ENCODE peak calls at places on chromosome 19, in six cellular contexts. G is K562, J is SK-N-SH, C is H1, W is HCT116, Q is HepG2. R is an unnamed sample.

GRCh38 chr19:40284251-40284500 is 969 bp downstream of the AKT2 start:
- DNase-seq in Q (no peak), C (no peak), W (no peak), J (no peak), G (no peak), R (no peak)

GRCh38 chr19:38862321-38863059 is 12.7 kb upstream of the HNRNPL start:
- DNase-seq in Q (no peak), G (no peak), C (no peak), W (no peak), J (peak; percentile 81), R (no peak)

GRCh38 chr19:18292810-18293641 is 11.6 kb upstream of the JUND start:
- DNase-seq in G (peak; percentile 81), Q (peak; percentile 75), J (peak; percentile 92), W (peak; percentile 73), C (peak; percentile 94), R (peak; percentile 91)

GRCh38 chr19:56403764-56404704 is at the start of gene ZNF583:
- DNase-seq in C (peak; percentile 93), Q (peak; percentile 83), W (no peak), G (peak; percentile 95), J (peak; percentile 98), R (peak; percentile 42)

GRCh38 chr19:17103177-17103576 is 27.6 kb downstream of the MYO9B start:
- DNase-seq in C (peak; percentile 90), G (peak; percentile 50), Q (peak; percentile 56), W (peak; percentile 40), J (peak; percentile 68), R (peak; percentile 72)

GRCh38 chr19:9808855-9809646 is 9.8 kb downstream of the FBXL12 start:
- DNase-seq in C (no peak), Q (no peak), W (no peak), J (no peak), G (no peak), R (no peak)

GRCh38 chr19:18764591-18765051 is 26.5 kb downstream of the COMP start:
- DNase-seq in C (no peak), Q (no peak), W (no peak), J (no peak), G (no peak), R (no peak)

GRCh38 chr19:41023193-41023592 is 32.1 kb downstream of the CYP2B6 start:
- DNase-seq in G (no peak), J (no peak), Q (no peak), C (no peak), W (no peak), R (no peak)

GRCh38 chr19:39196320-39196719 is 444 bp upstream of the NCCRP1 start:
- DNase-seq in C (peak; percentile 58), W (no peak), Q (no peak), G (no peak), J (no peak), R (no peak)

GRCh38 chr19:48815870-48816501 is 5.2 kb upstream of the BCAT2 start:
- DNase-seq in W (no peak), Q (peak; percentile 86), C (no peak), J (peak; percentile 36), G (no peak), R (no peak)

GRCh38 chr19:55319786-55320185 is 5.4 kb downstream of the TMEM150B start:
- DNase-seq in G (peak; percentile 63), W (no peak), J (peak; percentile 83), C (peak; percentile 93), Q (no peak), R (no peak)

GRCh38 chr19:18662972-18663732 is 20.3 kb upstream of the CRTC1 start:
- DNase-seq in C (no peak), Q (no peak), W (no peak), J (no peak), G (no peak), R (no peak)

GRCh38 chr19:32368781-32369180 is 23.4 kb downstream of the ZNF507 start:
- DNase-seq in Q (no peak), G (no peak), J (no peak), C (no peak), W (no peak), R (no peak)

GRCh38 chr19:35085947-35086346 is 29.7 kb upstream of the FXYD3 start:
- DNase-seq in G (no peak), W (no peak), J (no peak), Q (no peak), C (no peak), R (no peak)

GRCh38 chr19:40803857-40804782 is 5.1 kb downstream of the EGLN2 start:
- DNase-seq in C (no peak), J (no peak), Q (peak; percentile 52), W (no peak), G (peak; percentile 29), R (no peak)

GRCh38 chr19:28289294-28290063 is 923.5 kb downstream of the UQCRFS1 start:
- DNase-seq in J (peak; percentile 18), W (no peak), C (no peak), G (no peak), Q (no peak), R (no peak)

GRCh38 chr19:17863520-17864182 is 3.9 kb downstream of the RPL18A start:
- DNase-seq in W (no peak), Q (no peak), G (peak; percentile 3), C (no peak), J (peak; percentile 5), R (no peak)

GRCh38 chr19:13100871-13101589 is 1.6 kb downstream of the LYL1 start:
- DNase-seq in Q (no peak), W (no peak), C (no peak), J (no peak), G (peak; percentile 61), R (no peak)

GRCh38 chr19:50679177-50680125 is 30.2 kb downstream of the C19orf81 start:
- DNase-seq in J (peak; percentile 95), C (peak; percentile 96), W (peak; percentile 87), Q (peak; percentile 48), G (peak; percentile 100), R (no peak)

GRCh38 chr19:35195822-35196221 is 32.7 kb downstream of the FAM187B start:
- DNase-seq in G (no peak), J (no peak), C (no peak), Q (no peak), W (no peak), R (no peak)

GRCh38 chr19:33550741-33551140 is 29.1 kb upstream of the PEPD start:
- DNase-seq in Q (no peak), W (no peak), G (no peak), C (no peak), J (no peak), R (no peak)

GRCh38 chr19:30873003-30873402 is 476.2 kb downstream of the TSHZ3 start:
- DNase-seq in G (no peak), W (no peak), Q (no peak), J (no peak), C (no peak), R (no peak)

GRCh38 chr19:47413941-47414340 is 5.4 kb downstream of the MEIS3 start:
- DNase-seq in C (no peak), W (no peak), Q (no peak), J (no peak), G (no peak), R (no peak)

GRCh38 chr19:31258211-31259052 is 90.8 kb downstream of the TSHZ3 start:
- DNase-seq in J (peak; percentile 3), Q (no peak), C (peak; percentile 41), W (no peak), G (no peak), R (no peak)

DNA sequence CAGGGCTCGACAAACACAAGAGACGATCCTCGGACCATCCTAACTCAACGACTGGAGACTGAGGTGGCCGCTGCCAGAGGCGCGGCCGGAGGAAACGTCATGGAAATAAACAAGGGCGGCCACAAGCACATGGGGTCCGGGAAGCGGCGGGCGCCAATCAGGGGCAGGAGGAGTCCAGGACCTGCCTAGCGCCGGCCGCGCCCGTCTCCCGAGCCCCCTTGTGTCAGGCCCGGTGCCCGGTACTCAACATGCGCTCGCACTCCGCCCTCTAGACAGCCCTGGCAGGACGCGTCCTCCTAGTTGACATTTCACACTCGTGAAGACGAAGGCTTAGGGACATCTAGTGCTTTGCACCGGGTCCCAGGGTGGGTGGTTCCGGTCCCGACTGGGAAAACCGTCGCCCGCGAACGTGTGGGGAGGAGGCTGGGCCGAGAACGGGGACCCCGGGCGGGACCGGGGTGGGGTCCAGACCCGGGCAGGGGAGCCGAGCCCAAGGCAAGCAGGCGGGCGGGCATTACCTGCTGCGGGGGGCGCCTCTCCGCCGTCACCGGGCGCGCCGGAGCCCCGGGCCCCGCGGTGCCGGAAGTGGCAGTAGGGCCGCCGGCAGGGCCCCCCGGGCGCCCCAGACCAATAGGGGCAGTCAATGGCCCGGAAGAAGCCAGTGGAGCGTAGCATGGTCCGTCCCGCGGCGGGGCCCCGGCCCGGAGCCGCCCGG is 442 bp downstream of the REXO1 start:
- DNase-seq in C (peak; percentile 65), G (peak; percentile 59), Q (peak; percentile 75), J (peak; percentile 73), W (no peak), R (no peak)
- TF ChIP-seq YY1 in C (no peak), G (no peak), Q (no peak), J (no peak), W (no peak), R (no peak)

GRCh38 chr19:6772866-6773322 is 386 bp downstream of the VAV1 start:
- DNase-seq in Q (no peak), J (no peak), C (no peak), G (no peak), W (no peak), R (no peak)
- H3K9ac ChIP-seq in Q (no peak overlapping the region), J (no peak overlapping the region), C (no peak overlapping the region), G (peak overlapping the region; percentile 94), W (no peak overlapping the region), R (peak overlapping the region; percentile 5)

GRCh38 chr19:4354897-4355296 is 11.5 kb downstream of the MPND start:
- DNase-seq in C (no peak), J (no peak), W (no peak), Q (no peak), G (no peak), R (no peak)
- TF ChIP-seq YY1 in C (no peak), J (no peak), W (no peak), Q (no peak), G (no peak), R (no peak)

DNA sequence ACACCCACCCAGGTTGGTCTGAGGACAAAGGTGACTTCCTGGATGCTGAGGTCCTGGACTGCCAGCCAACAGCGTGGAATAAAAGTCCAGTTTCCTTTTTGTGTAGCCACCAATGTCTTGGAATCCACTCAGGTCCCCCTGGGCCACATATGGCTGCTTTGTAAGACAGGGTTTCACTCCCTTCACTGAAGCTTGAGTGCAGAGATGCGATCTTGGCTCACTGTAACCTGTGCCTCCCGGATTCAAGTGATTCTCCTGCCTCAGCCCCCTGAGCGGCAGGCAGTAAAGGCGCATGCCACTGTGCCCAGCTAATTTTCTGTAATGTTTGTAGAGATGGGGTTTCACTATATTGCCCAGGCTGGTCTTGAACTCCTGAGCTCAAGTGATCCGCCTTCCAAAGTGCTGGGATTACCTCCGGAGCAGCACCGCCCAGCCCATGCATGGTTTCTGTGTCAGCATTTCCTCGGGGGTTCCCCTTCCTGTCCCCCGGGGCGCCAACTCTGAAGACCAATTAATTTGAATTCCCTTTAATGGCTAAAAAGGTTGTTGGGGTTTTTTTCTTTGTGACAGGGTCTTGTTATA is 17.5 kb downstream of the KANK2 start:
- DNase-seq in Q (no peak), G (no peak), J (no peak), W (no peak), C (no peak), R (no peak)
- H3K9ac ChIP-seq in Q (no peak overlapping the region), G (no peak overlapping the region), J (no peak overlapping the region), W (no peak overlapping the region), C (no peak overlapping the region), R (peak overlapping the region; percentile 29)

GRCh38 chr19:7699422-7700127 is 2.4 kb downstream of the FCER2 start:
- DNase-seq in J (no peak), C (no peak), G (peak; percentile 74), W (no peak), Q (no peak), R (no peak)
- TF ChIP-seq YY1 in J (no peak), C (no peak), G (no peak), W (no peak), Q (no peak), R (no peak)

R was measured in NT2/D1.